ENCODE peak calls at places on chromosomes 7 and 10, in six cellular contexts. Y is fibroblast of pulmonary artery; Q is CD8-positive, alpha-beta memory T cell; G is GM23338; K is GM10248; A is hepatocyte. R is an unnamed sample.

GRCh38 chr7:127761196-127761595 is 109.2 kb downstream of the SND1 start:
- DNase-seq in Y (no peak), G (no peak), A (no peak), K (no peak), Q (no peak), R (no peak)

GRCh38 chr7:132004528-132004927 is 448.1 kb upstream of the PODXL start:
- DNase-seq in A (peak), K (no peak), Y (peak), Q (no peak), G (peak), R (peak)

GRCh38 chr7:45716380-45717203 is 142.4 kb downstream of the ADCY1 start:
- DNase-seq in Q (no peak), K (no peak), G (no peak), Y (no peak), A (no peak), R (no peak)

GRCh38 chr10:118455181-118455695 is 113.1 kb upstream of the FAM204A start:
- DNase-seq in Y (no peak), G (no peak), A (no peak), Q (no peak), K (no peak), R (no peak)

GRCh38 chr10:132974249-132974796 is 32.0 kb upstream of the CFAP46 start:
- DNase-seq in Q (no peak), A (no peak), G (no peak), Y (no peak), K (no peak), R (no peak)

GRCh38 chr7:107090452-107090851 is 45.9 kb downstream of the PRKAR2B start:
- DNase-seq in A (no peak), K (no peak), G (peak), Y (no peak), Q (no peak), R (no peak)

GRCh38 chr10:29609696-29610095 is 25.1 kb downstream of the SVIL start:
- DNase-seq in G (no peak), K (no peak), Y (no peak), A (no peak), Q (no peak), R (no peak)

GRCh38 chr10:98422182-98422581 is 7.2 kb upstream of the PYROXD2 start:
- DNase-seq in K (no peak), G (no peak), Y (no peak), Q (no peak), A (no peak), R (no peak)

GRCh38 chr10:114327537-114328277 is 76.6 kb downstream of the AFAP1L2 start:
- DNase-seq in A (no peak), Y (no peak), K (no peak), G (no peak), Q (no peak), R (no peak)

GRCh38 chr10:3886666-3887251 is 101.8 kb upstream of the KLF6 start:
- DNase-seq in A (peak), K (peak), Y (peak), G (no peak), Q (no peak), R (peak)

GRCh38 chr7:100568936-100569844 is 4.5 kb downstream of the SAP25 start:
- DNase-seq in A (peak), K (peak), Y (peak), Q (peak), G (peak), R (peak)

GRCh38 chr7:127865466-127865865 is 165.8 kb downstream of the LRRC4 start:
- DNase-seq in Q (no peak), A (peak), K (no peak), Y (peak), G (no peak), R (no peak)

GRCh38 chr10:118692911-118693310 is 61.9 kb downstream of the CACUL1 start:
- DNase-seq in Q (no peak), K (no peak), G (no peak), Y (peak), A (no peak), R (peak)

GRCh38 chr10:117537436-117537903 is 5.1 kb upstream of the EMX2 start:
- DNase-seq in K (peak), G (peak), Y (no peak), A (peak), Q (no peak), R (peak)

GRCh38 chr7:102072636-102073209 is 213.9 kb upstream of the SH2B2 start:
- DNase-seq in Y (peak), K (no peak), Q (no peak), G (no peak), A (no peak), R (no peak)

GRCh38 chr7:29167721-29168120 is 21.4 kb upstream of the CPVL start:
- DNase-seq in K (no peak), Y (no peak), A (no peak), Q (no peak), G (no peak), R (no peak)

GRCh38 chr10:97517778-97518561 is 19.2 kb downstream of the UBTD1 start:
- DNase-seq in Y (no peak), A (peak), Q (no peak), G (peak), K (no peak), R (no peak)

GRCh38 chr7:134701272-134701671 is 54.6 kb downstream of the BPGM start:
- DNase-seq in K (peak), G (peak), Q (peak), A (no peak), Y (peak), R (peak)

GRCh38 chr7:151940048-151940845 is 16.0 kb upstream of the GALNTL5 start:
- DNase-seq in Y (peak), K (no peak), A (no peak), G (no peak), Q (no peak), R (peak)

GRCh38 chr7:53812135-53812534 is 730.0 kb upstream of the VSTM2A start:
- DNase-seq in Y (no peak), G (no peak), A (no peak), Q (no peak), K (no peak), R (no peak)

GRCh38 chr7:1597361-1597760 is 27.5 kb upstream of the PSMG3 start:
- DNase-seq in G (no peak), K (no peak), Q (no peak), Y (no peak), A (no peak), R (no peak)

GRCh38 chr7:76054129-76055120 is 6.5 kb downstream of the MDH2 start:
- DNase-seq in A (peak), Y (peak), K (no peak), Q (no peak), G (no peak), R (peak)

GRCh38 chr10:98404571-98405396 is 10.2 kb downstream of the PYROXD2 start:
- DNase-seq in G (no peak), A (no peak), Q (no peak), K (peak), Y (peak), R (peak)

GRCh38 chr10:97810476-97810875 is 38.7 kb upstream of the SFRP5 start:
- DNase-seq in G (no peak), Y (peak), Q (no peak), K (no peak), A (no peak), R (no peak)

GRCh38 chr10:133279266-133279960 is 2.7 kb upstream of the ADAM8 start:
- DNase-seq in Q (no peak), K (no peak), A (no peak), Y (no peak), G (no peak), R (no peak)

GRCh38 chr10:95273393-95274312 is 17.1 kb downstream of the PDLIM1 start:
- DNase-seq in Y (peak), K (no peak), Q (no peak), A (peak), G (no peak), R (peak)

GRCh38 chr10:30701471-30702173 is 72.1 kb upstream of the LYZL2 start:
- DNase-seq in K (peak), A (no peak), Y (peak), Q (peak), G (no peak), R (no peak)

GRCh38 chr10:50982989-50983388 is 91.3 kb upstream of the PRKG1 start:
- DNase-seq in Q (no peak), K (no peak), G (no peak), Y (no peak), A (no peak), R (no peak)

GRCh38 chr7:44306608-44307007 is 18.8 kb downstream of the CAMK2B start:
- DNase-seq in A (no peak), G (no peak), Y (no peak), Q (no peak), K (peak), R (no peak)

GRCh38 chr10:34473174-34474059 is 341.7 kb downstream of the PARD3 start:
- DNase-seq in A (no peak), G (no peak), Y (no peak), K (no peak), Q (no peak), R (no peak)

GRCh38 chr7:106182904-106183303 is 70.8 kb upstream of the SYPL1 start:
- DNase-seq in Q (no peak), Y (no peak), K (no peak), G (no peak), A (no peak), R (no peak)

GRCh38 chr10:26987851-26988250 is 112.4 kb downstream of the ANKRD26 start:
- DNase-seq in A (no peak), Q (no peak), Y (no peak), K (no peak), G (no peak), R (no peak)

R was measured in AG08395.